ENCODE peak calls at places on chromosomes 11 and 22, in nine cellular contexts. S is GM10248; T is mucosa of gallbladder; N is activated T-cell treated with anti-CD3 and anti-CD28 coated beads, Interleukin-2, amount 50 U/mL, for 24 hours; X is T1000; W is lower leg skin; B is fibroblast of pulmonary artery; F is HL-60; Q is NCI-H2029. O is an unnamed sample.

GRCh38 chr11:83115551-83115950 is 41.4 kb upstream of the PCF11 start:
- DNase-seq in S (no peak), T (no peak), N (no peak), X (no peak), W (no peak), B (no peak), F (no peak), Q (no peak), O (peak)

GRCh38 chr22:29631725-29632124 is 28.3 kb downstream of the NF2 start:
- DNase-seq in S (no peak), T (no peak), N (no peak), X (no peak), W (no peak), B (no peak), F (no peak), Q (no peak), O (no peak)

GRCh38 chr11:108825381-108825780 is 160.5 kb downstream of the DDX10 start:
- DNase-seq in S (no peak), T (no peak), N (no peak), X (no peak), W (no peak), B (no peak), F (no peak), Q (no peak), O (no peak)

GRCh38 chr11:76640540-76640939 is 30.0 kb downstream of the LRRC32 start:
- DNase-seq in S (no peak), T (no peak), N (no peak), X (no peak), W (no peak), B (no peak), F (no peak), Q (no peak), O (peak)

GRCh38 chr11:76856571-76856970 is 4.1 kb upstream of the ACER3 start:
- DNase-seq in S (no peak), T (no peak), N (no peak), X (no peak), W (no peak), B (no peak), F (no peak), Q (no peak), O (no peak)

GRCh38 chr11:72848846-72849466 is 34.7 kb downstream of the ATG16L2 start:
- DNase-seq in S (no peak), T (peak), N (peak), X (no peak), W (no peak), B (peak), F (no peak), Q (no peak), O (no peak)

GRCh38 chr11:75639752-75640151 is 29.1 kb downstream of the MAP6 start:
- DNase-seq in S (no peak), T (peak), N (no peak), X (no peak), W (peak), B (peak), F (no peak), Q (peak), O (peak)

GRCh38 chr11:40240284-40240683 is 1219.2 kb downstream of the LRRC4C start:
- DNase-seq in S (no peak), T (no peak), N (no peak), X (no peak), W (no peak), B (no peak), F (no peak), Q (no peak), O (no peak)

GRCh38 chr22:20262582-20263147 is 5.5 kb downstream of the RTN4R start:
- DNase-seq in S (no peak), T (no peak), N (no peak), X (no peak), W (no peak), B (no peak), F (no peak), Q (no peak), O (no peak)

GRCh38 chr22:17920145-17920605 is 104.2 kb downstream of the MICAL3 start:
- DNase-seq in S (no peak), T (peak), N (no peak), X (no peak), W (no peak), B (peak), F (no peak), Q (peak), O (no peak)

GRCh38 chr11:29527391-29527936 is 489.4 kb downstream of the KCNA4 start:
- DNase-seq in S (no peak), T (peak), N (no peak), X (peak), W (no peak), B (peak), F (peak), Q (no peak), O (no peak)

GRCh38 chr22:23632178-23632577 is at the start of gene DRICH1:
- DNase-seq in S (no peak), T (no peak), N (no peak), X (no peak), W (no peak), B (no peak), F (no peak), Q (no peak), O (no peak)

GRCh38 chr22:17969732-17970131 is 54.6 kb downstream of the MICAL3 start:
- DNase-seq in S (no peak), T (no peak), N (no peak), X (peak), W (no peak), B (peak), F (no peak), Q (no peak), O (no peak)

GRCh38 chr22:21791635-21792625 is 56.3 kb upstream of the YPEL1 start:
- DNase-seq in S (peak), T (no peak), N (peak), X (no peak), W (no peak), B (peak), F (no peak), Q (no peak), O (no peak)

GRCh38 chr11:69141742-69142141 is 14.0 kb upstream of the SMIM38 start:
- DNase-seq in S (no peak), T (no peak), N (no peak), X (no peak), W (no peak), B (no peak), F (no peak), Q (no peak), O (no peak)

GRCh38 chr11:60561254-60561653 is 46.1 kb downstream of the MS4A13 start:
- DNase-seq in S (no peak), T (no peak), N (no peak), X (no peak), W (no peak), B (no peak), F (no peak), Q (no peak), O (no peak)

GRCh38 chr11:125070699-125071254 is 7.7 kb downstream of the SLC37A2 start:
- DNase-seq in S (peak), T (peak), N (peak), X (peak), W (peak), B (peak), F (peak), Q (no peak), O (peak)

GRCh38 chr22:49798486-49799151 is 29.1 kb downstream of the BRD1 start:
- DNase-seq in S (no peak), T (no peak), N (no peak), X (no peak), W (no peak), B (no peak), F (no peak), Q (no peak), O (no peak)

GRCh38 chr22:26512149-26512793 is at the start of gene TFIP11:
- DNase-seq in S (peak), T (peak), N (peak), X (peak), W (peak), B (peak), F (peak), Q (peak), O (peak)

GRCh38 chr22:17875156-17875555 is 100.9 kb upstream of the BID start:
- DNase-seq in S (no peak), T (no peak), N (no peak), X (no peak), W (no peak), B (no peak), F (no peak), Q (no peak), O (no peak)

GRCh38 chr11:4190519-4190918 is 95.9 kb downstream of the RRM1 start:
- DNase-seq in S (no peak), T (no peak), N (no peak), X (no peak), W (no peak), B (no peak), F (no peak), Q (no peak), O (no peak)

GRCh38 chr11:111530091-111530490 is 10.4 kb upstream of the LAYN start:
- DNase-seq in S (no peak), T (no peak), N (no peak), X (no peak), W (no peak), B (no peak), F (no peak), Q (no peak), O (no peak)

GRCh38 chr11:8055111-8055835 is 25.7 kb upstream of the TUB start:
- DNase-seq in S (no peak), T (no peak), N (no peak), X (no peak), W (no peak), B (no peak), F (no peak), Q (no peak), O (peak)

GRCh38 chr11:67656278-67656922 is 5.9 kb upstream of the ACY3 start:
- DNase-seq in S (no peak), T (no peak), N (no peak), X (no peak), W (no peak), B (peak), F (peak), Q (no peak), O (no peak)

GRCh38 chr11:104134760-104135159 is 29.2 kb downstream of the PDGFD start:
- DNase-seq in S (no peak), T (no peak), N (no peak), X (peak), W (no peak), B (peak), F (no peak), Q (no peak), O (no peak)

GRCh38 chr11:31387379-31387778 is 17.7 kb downstream of the DNAJC24 start:
- DNase-seq in S (no peak), T (no peak), N (no peak), X (no peak), W (no peak), B (peak), F (no peak), Q (no peak), O (no peak)

GRCh38 chr22:22720201-22720723 is 75.8 kb downstream of the GGTLC2 start:
- DNase-seq in S (peak), T (peak), N (peak), X (no peak), W (no peak), B (peak), F (peak), Q (no peak), O (no peak)

GRCh38 chr11:127017482-127017881 is 16.9 kb upstream of the KIRREL3 start:
- DNase-seq in S (no peak), T (peak), N (no peak), X (peak), W (no peak), B (peak), F (no peak), Q (no peak), O (no peak)

GRCh38 chr11:83628622-83629347 is 342.6 kb upstream of the CCDC90B start:
- DNase-seq in S (no peak), T (no peak), N (no peak), X (no peak), W (no peak), B (no peak), F (no peak), Q (no peak), O (no peak)

GRCh38 chr22:21642584-21643448 is 714 bp downstream of the SDF2L1 start:
- DNase-seq in S (peak), T (peak), N (peak), X (no peak), W (no peak), B (peak), F (no peak), Q (peak), O (no peak)

GRCh38 chr22:46968359-46968740 is 205.9 kb downstream of the TBC1D22A start:
- DNase-seq in S (no peak), T (no peak), N (no peak), X (no peak), W (no peak), B (no peak), F (no peak), Q (no peak), O (peak)

GRCh38 chr22:32558681-32559355 is 84.2 kb downstream of the FBXO7 start:
- DNase-seq in S (no peak), T (peak), N (no peak), X (peak), W (peak), B (peak), F (no peak), Q (no peak), O (peak)

GRCh38 chr11:33040127-33040861 is 922 bp downstream of the TCP11L1 start:
- DNase-seq in S (peak), T (no peak), N (peak), X (no peak), W (no peak), B (no peak), F (no peak), Q (no peak), O (no peak)

GRCh38 chr11:11520231-11521015 is 101.4 kb downstream of the GALNT18 start:
- DNase-seq in S (no peak), T (no peak), N (no peak), X (no peak), W (no peak), B (no peak), F (no peak), Q (no peak), O (peak)

GRCh38 chr11:130383363-130384168 is 44.8 kb downstream of the ADAMTS8 start:
- DNase-seq in S (no peak), T (no peak), N (no peak), X (peak), W (no peak), B (peak), F (no peak), Q (no peak), O (no peak)

GRCh38 chr11:84824624-84825023 is 802.5 kb downstream of the DLG2 start:
- DNase-seq in S (no peak), T (no peak), N (no peak), X (no peak), W (no peak), B (no peak), F (no peak), Q (no peak), O (no peak)

GRCh38 chr11:12629601-12630313 is 44.5 kb upstream of the TEAD1 start:
- DNase-seq in S (no peak), T (no peak), N (no peak), X (no peak), W (no peak), B (peak), F (no peak), Q (no peak), O (no peak)